ENCODE peak calls at places on chromosome 18, in five cellular contexts. Q is K562, Z is HepG2, I is SK-N-SH, M is H1. C is an unnamed sample.

GRCh38 chr18:61817086-61817485 is 75.7 kb downstream of the RNF152 start:
- DNase-seq in M (no peak), Z (no peak), I (no peak), Q (no peak), C (no peak)

GRCh38 chr18:66160007-66160406 is 409.2 kb downstream of the CDH7 start:
- DNase-seq in M (no peak), I (no peak), Q (no peak), Z (no peak), C (no peak)

GRCh38 chr18:70288171-70288850 is 534 bp upstream of the SOCS6 start:
- DNase-seq in Z (peak; percentile 35), I (no peak), Q (no peak), M (no peak), C (no peak)

GRCh38 chr18:32318581-32318980 is 128.7 kb downstream of the MEP1B start:
- DNase-seq in Q (no peak), M (no peak), I (no peak), Z (no peak), C (no peak)

GRCh38 chr18:73597832-73598615 is 549.6 kb downstream of the FBXO15 start:
- DNase-seq in M (no peak), Q (no peak), I (no peak), Z (no peak), C (no peak)

GRCh38 chr18:22465859-22466602 is 48.3 kb upstream of the CTAGE1 start:
- DNase-seq in Z (peak; percentile 70), Q (peak; percentile 79), I (no peak), M (no peak), C (no peak)

GRCh38 chr18:74064510-74064909 is 83.1 kb downstream of the FBXO15 start:
- DNase-seq in M (no peak), I (no peak), Q (no peak), Z (no peak), C (no peak)

GRCh38 chr18:74524097-74524496 is 10.2 kb upstream of the CNDP1 start:
- DNase-seq in M (no peak), Z (no peak), Q (no peak), I (no peak), C (no peak)

GRCh38 chr18:34970106-34970505 is 71.1 kb upstream of the MAPRE2 start:
- DNase-seq in M (no peak), I (no peak), Q (no peak), Z (no peak), C (no peak)

GRCh38 chr18:37564796-37565137 is 831 bp downstream of the CELF4 start:
- DNase-seq in Q (peak; percentile 51), I (peak; percentile 52), Z (no peak), M (no peak), C (no peak)

GRCh38 chr18:78810706-78811105 is 168.9 kb upstream of the SALL3 start:
- DNase-seq in Q (no peak), M (no peak), I (no peak), Z (no peak), C (no peak)

GRCh38 chr18:25686960-25687520 is 335.1 kb upstream of the ZNF521 start:
- DNase-seq in M (no peak), Q (no peak), I (no peak), Z (no peak), C (no peak)

GRCh38 chr18:59593291-59593717 is 103.9 kb downstream of the CCBE1 start:
- DNase-seq in Z (no peak), I (no peak), M (no peak), Q (no peak), C (no peak)

GRCh38 chr18:13124411-13124810 is 94.1 kb upstream of the LDLRAD4 start:
- DNase-seq in M (no peak), Z (no peak), Q (no peak), I (no peak), C (no peak)

GRCh38 chr18:9516437-9517064 is 41.2 kb downstream of the RALBP1 start:
- DNase-seq in I (peak; percentile 63), Q (peak; percentile 51), Z (peak; percentile 14), M (no peak), C (peak; percentile 17)

GRCh38 chr18:21682276-21683051 is 22.1 kb downstream of the ABHD3 start:
- DNase-seq in Q (no peak), I (no peak), M (no peak), Z (no peak), C (peak; percentile 39)

GRCh38 chr18:57698571-57699276 is 77.1 kb upstream of the NARS1 start:
- DNase-seq in Z (no peak), M (no peak), I (no peak), Q (no peak), C (no peak)

GRCh38 chr18:1304392-1304992 is 399.8 kb downstream of the ADCYAP1 start:
- DNase-seq in Z (no peak), M (no peak), Q (no peak), I (no peak), C (no peak)

GRCh38 chr18:47968006-47968676 is 37.7 kb upstream of the SMAD2 start:
- DNase-seq in Q (no peak), I (no peak), M (peak; percentile 63), Z (no peak), C (no peak)

GRCh38 chr18:43571078-43571689 is 293.9 kb upstream of the SYT4 start:
- DNase-seq in I (peak; percentile 40), Q (peak; percentile 8), M (no peak), Z (peak; percentile 27), C (no peak)

GRCh38 chr18:69747388-69747787 is 200.3 kb downstream of the CD226 start:
- DNase-seq in Q (no peak), Z (peak; percentile 54), I (no peak), M (no peak), C (no peak)

GRCh38 chr18:13216092-13216582 is 2.4 kb upstream of the LDLRAD4 start:
- DNase-seq in Q (no peak), I (peak; percentile 81), M (peak; percentile 23), Z (peak; percentile 66), C (peak; percentile 4)

GRCh38 chr18:46830633-46831032 is 73.8 kb upstream of the ST8SIA5 start:
- DNase-seq in M (no peak), Z (no peak), Q (no peak), I (no peak), C (no peak)

GRCh38 chr18:64810354-64810753 is 661.5 kb upstream of the LINC00305 start:
- DNase-seq in Z (no peak), Q (no peak), I (no peak), M (no peak), C (no peak)

GRCh38 chr18:60471652-60472051 is 99.1 kb upstream of the MC4R start:
- DNase-seq in Z (no peak), I (no peak), M (no peak), Q (no peak), C (no peak)

GRCh38 chr18:31274915-31275314 is 43.0 kb upstream of the DSG1 start:
- DNase-seq in Q (no peak), Z (peak; percentile 58), M (no peak), I (no peak), C (no peak)

GRCh38 chr18:3453540-3454364 is 3.8 kb downstream of the TGIF1 start:
- DNase-seq in M (no peak), Q (no peak), I (no peak), Z (peak; percentile 96), C (no peak)

GRCh38 chr18:9808530-9809241 is 77.1 kb upstream of the TXNDC2 start:
- DNase-seq in Q (no peak), I (no peak), M (no peak), Z (peak; percentile 89), C (no peak)

GRCh38 chr18:22273101-22274039 is 104.0 kb downstream of the GATA6 start:
- DNase-seq in I (no peak), Z (no peak), M (no peak), Q (no peak), C (no peak)

GRCh38 chr18:23540867-23541266 is 37.6 kb downstream of the RMC1 start:
- DNase-seq in I (no peak), Q (no peak), Z (no peak), M (no peak), C (peak; percentile 43)
- TF ChIP-seq GABPA in I (no peak), Q (no peak), Z (no peak), M (no peak), C (no peak)

DNA sequence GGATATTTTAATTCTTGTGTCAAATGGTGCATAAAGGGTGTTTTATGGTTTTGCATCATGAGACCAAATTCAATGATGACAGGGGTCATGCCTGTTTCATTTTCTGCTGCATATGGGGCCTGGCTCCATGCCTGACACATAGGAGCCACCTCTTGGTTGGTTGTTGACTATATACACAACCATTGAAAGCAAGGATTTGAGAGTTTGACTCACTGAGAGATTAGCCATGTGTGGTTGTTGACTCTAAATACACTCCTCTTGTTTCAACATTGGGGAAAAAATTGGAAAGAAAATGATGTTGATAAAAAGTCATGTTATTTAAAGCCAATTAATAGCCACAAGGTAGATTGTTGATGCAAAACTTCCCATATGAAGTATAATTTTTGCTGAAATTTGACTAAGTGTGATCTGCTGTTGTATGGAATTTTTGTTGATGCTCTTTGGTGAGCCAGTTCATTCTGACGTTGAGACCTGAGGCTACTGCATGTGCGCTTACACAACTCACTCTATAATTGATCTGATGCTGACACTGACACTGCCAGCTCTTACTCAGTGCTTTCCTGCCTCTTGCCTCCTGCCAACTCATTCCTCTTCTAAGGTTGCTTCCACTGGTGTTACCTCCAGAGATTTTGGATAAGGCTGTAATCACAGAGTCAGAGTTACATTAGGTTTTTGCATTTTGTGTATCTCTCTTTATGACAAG is 446.2 kb upstream of the SLC14A2 start:
- DNase-seq in M (no peak), I (no peak), Q (no peak), Z (no peak), C (no peak)
- H3K9ac ChIP-seq in M (no peak overlapping the region), I (peak overlapping the region; percentile 55), Q (no peak overlapping the region), Z (no peak overlapping the region), C (no peak overlapping the region)

DNA sequence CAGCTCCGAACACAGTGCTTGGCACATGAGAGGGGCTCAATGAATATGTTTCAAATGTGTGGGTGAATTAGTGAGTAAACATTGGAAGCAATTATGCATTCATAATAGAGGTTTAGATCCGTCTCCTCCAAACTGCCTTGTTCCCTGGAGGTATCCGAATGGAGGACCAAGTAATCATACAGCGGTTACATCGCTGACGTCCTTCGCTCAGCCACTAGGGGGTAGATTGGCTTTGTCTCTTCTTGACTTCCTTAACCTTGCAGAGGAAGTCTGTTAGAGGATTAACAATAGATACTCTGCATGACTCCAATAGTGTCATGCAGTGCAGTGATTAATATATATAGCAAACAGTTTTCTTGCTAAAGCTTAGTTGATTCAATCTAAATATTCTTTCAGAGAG is 517.0 kb downstream of the PTPRM start:
- DNase-seq in Z (peak; percentile 28), I (peak; percentile 38), Q (peak; percentile 37), M (peak; percentile 63), C (no peak)
- TF ChIP-seq RAD21 in Z (peak; percentile 52), I (peak; percentile 70), Q (peak; percentile 18), M (peak; percentile 63), C (no peak)

GRCh38 chr18:56316727-56317126 is 321.7 kb downstream of the TXNL1 start:
- DNase-seq in Q (no peak), Z (no peak), M (no peak), I (no peak), C (no peak)

GRCh38 chr18:56312554-56312953 is 325.8 kb downstream of the TXNL1 start:
- DNase-seq in Z (no peak), Q (no peak), I (no peak), M (no peak), C (no peak)

GRCh38 chr18:56309104-56309503 is 329.3 kb downstream of the TXNL1 start:
- DNase-seq in M (no peak), Q (no peak), I (no peak), Z (no peak), C (no peak)

GRCh38 chr18:56315363-56315762 is 323.0 kb downstream of the TXNL1 start:
- DNase-seq in M (no peak), Q (no peak), I (no peak), Z (no peak), C (no peak)

DNA sequence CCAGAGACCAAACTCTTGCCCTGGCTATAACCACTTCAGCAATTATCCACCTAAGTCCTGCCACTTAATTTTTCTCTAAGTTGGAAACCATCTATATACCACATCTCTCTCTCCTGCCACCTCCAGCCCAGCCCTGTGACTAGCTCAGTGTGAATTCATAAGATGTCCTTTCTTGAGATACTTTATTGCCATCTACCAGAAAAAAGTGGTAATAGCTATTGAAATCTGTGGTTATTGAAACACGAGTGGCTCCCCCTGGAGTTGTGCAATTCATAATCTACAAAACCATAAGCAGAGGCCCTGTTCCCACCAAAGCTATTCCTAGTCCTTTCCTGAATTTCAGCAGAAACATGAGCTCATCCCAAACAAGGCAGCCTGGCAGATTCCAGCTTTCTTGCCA is 324.0 kb downstream of the TXNL1 start:
- DNase-seq in Q (no peak), M (no peak), Z (no peak), I (no peak), C (no peak)
- TF ChIP-seq GABPA in Q (no peak), M (no peak), Z (no peak), I (no peak), C (no peak)